ENCODE peak calls at places on chromosomes 12 and 14, in seven cellular contexts. One of them, this sample, is unnamed.

GRCh38 chr14:77508876-77509275 is 10.3 kb upstream of the ISM2 start:
- DNase-seq in A673: no peak
- DNase-seq in hepatocyte: no peak
- DNase-seq in esophagus squamous epithelium: no peak
- DNase-seq in heart left ventricle: no peak
- DNase-seq in lower lobe of right lung: no peak
- DNase-seq in mesendoderm: peak
- DNase-seq in this sample: no peak

GRCh38 chr12:19967486-19967885 is 400.9 kb upstream of the PDE3A start:
- DNase-seq in A673: peak
- DNase-seq in hepatocyte: peak
- DNase-seq in esophagus squamous epithelium: no peak
- DNase-seq in heart left ventricle: no peak
- DNase-seq in lower lobe of right lung: no peak
- DNase-seq in mesendoderm: peak
- DNase-seq in this sample: no peak

GRCh38 chr14:70811578-70811977 is 2.3 kb upstream of the MAP3K9 start:
- DNase-seq in A673: no peak
- DNase-seq in hepatocyte: no peak
- DNase-seq in esophagus squamous epithelium: no peak
- DNase-seq in heart left ventricle: no peak
- DNase-seq in lower lobe of right lung: no peak
- DNase-seq in mesendoderm: peak
- DNase-seq in this sample: no peak

GRCh38 chr12:56129210-56129691 is 1.2 kb downstream of the ESYT1 start:
- DNase-seq in A673: peak
- DNase-seq in hepatocyte: peak
- DNase-seq in esophagus squamous epithelium: no peak
- DNase-seq in heart left ventricle: peak
- DNase-seq in lower lobe of right lung: peak
- DNase-seq in mesendoderm: peak
- DNase-seq in this sample: peak

GRCh38 chr14:64971890-64972785 is at the start of gene RAB15:
- DNase-seq in A673: peak
- DNase-seq in hepatocyte: peak
- DNase-seq in esophagus squamous epithelium: no peak
- DNase-seq in heart left ventricle: peak
- DNase-seq in lower lobe of right lung: no peak
- DNase-seq in mesendoderm: no peak
- DNase-seq in this sample: peak

GRCh38 chr14:31998220-31998559 is 78.9 kb upstream of the ARHGAP5 start:
- DNase-seq in A673: no peak
- DNase-seq in hepatocyte: no peak
- DNase-seq in esophagus squamous epithelium: no peak
- DNase-seq in heart left ventricle: no peak
- DNase-seq in lower lobe of right lung: no peak
- DNase-seq in mesendoderm: no peak
- DNase-seq in this sample: no peak

GRCh38 chr14:51521764-51522163 is 129.9 kb upstream of the FRMD6 start:
- DNase-seq in A673: no peak
- DNase-seq in hepatocyte: no peak
- DNase-seq in esophagus squamous epithelium: no peak
- DNase-seq in heart left ventricle: no peak
- DNase-seq in lower lobe of right lung: no peak
- DNase-seq in mesendoderm: no peak
- DNase-seq in this sample: no peak

GRCh38 chr14:53537421-53538315 is 384.5 kb upstream of the DDHD1 start:
- DNase-seq in A673: no peak
- DNase-seq in hepatocyte: peak
- DNase-seq in esophagus squamous epithelium: no peak
- DNase-seq in heart left ventricle: no peak
- DNase-seq in lower lobe of right lung: no peak
- DNase-seq in mesendoderm: peak
- DNase-seq in this sample: no peak

GRCh38 chr14:68968051-68968450 is 11.1 kb downstream of the ACTN1 start:
- DNase-seq in A673: no peak
- DNase-seq in hepatocyte: no peak
- DNase-seq in esophagus squamous epithelium: no peak
- DNase-seq in heart left ventricle: no peak
- DNase-seq in lower lobe of right lung: no peak
- DNase-seq in mesendoderm: no peak
- DNase-seq in this sample: peak

GRCh38 chr12:83093426-83093825 is 406.7 kb downstream of the TMTC2 start:
- DNase-seq in A673: no peak
- DNase-seq in hepatocyte: no peak
- DNase-seq in esophagus squamous epithelium: no peak
- DNase-seq in heart left ventricle: no peak
- DNase-seq in lower lobe of right lung: no peak
- DNase-seq in mesendoderm: no peak
- DNase-seq in this sample: no peak

GRCh38 chr12:61029516-61029915 is 1230.7 kb upstream of the USP15 start:
- DNase-seq in A673: no peak
- DNase-seq in hepatocyte: no peak
- DNase-seq in esophagus squamous epithelium: no peak
- DNase-seq in heart left ventricle: no peak
- DNase-seq in lower lobe of right lung: no peak
- DNase-seq in mesendoderm: no peak
- DNase-seq in this sample: no peak

GRCh38 chr14:76975865-76976622 is 52.5 kb downstream of the IRF2BPL start:
- DNase-seq in A673: no peak
- DNase-seq in hepatocyte: no peak
- DNase-seq in esophagus squamous epithelium: no peak
- DNase-seq in heart left ventricle: no peak
- DNase-seq in lower lobe of right lung: peak
- DNase-seq in mesendoderm: no peak
- DNase-seq in this sample: no peak

GRCh38 chr12:16927259-16927658 is 321.3 kb upstream of the LMO3 start:
- DNase-seq in A673: no peak
- DNase-seq in hepatocyte: no peak
- DNase-seq in esophagus squamous epithelium: no peak
- DNase-seq in heart left ventricle: no peak
- DNase-seq in lower lobe of right lung: no peak
- DNase-seq in mesendoderm: no peak
- DNase-seq in this sample: no peak

GRCh38 chr14:104505085-104506074 is 74.2 kb upstream of the C14orf180 start:
- DNase-seq in A673: no peak
- DNase-seq in hepatocyte: no peak
- DNase-seq in esophagus squamous epithelium: no peak
- DNase-seq in heart left ventricle: no peak
- DNase-seq in lower lobe of right lung: no peak
- DNase-seq in mesendoderm: no peak
- DNase-seq in this sample: no peak

GRCh38 chr12:111401167-111401605 is 4.5 kb upstream of the SH2B3 start:
- DNase-seq in A673: peak
- DNase-seq in hepatocyte: no peak
- DNase-seq in esophagus squamous epithelium: no peak
- DNase-seq in heart left ventricle: no peak
- DNase-seq in lower lobe of right lung: no peak
- DNase-seq in mesendoderm: no peak
- DNase-seq in this sample: no peak

GRCh38 chr14:68952544-68953535 is 26.3 kb downstream of the ACTN1 start:
- DNase-seq in A673: peak
- DNase-seq in hepatocyte: peak
- DNase-seq in esophagus squamous epithelium: no peak
- DNase-seq in heart left ventricle: peak
- DNase-seq in lower lobe of right lung: no peak
- DNase-seq in mesendoderm: no peak
- DNase-seq in this sample: no peak

GRCh38 chr14:68941820-68942219 is 37.3 kb downstream of the ACTN1 start:
- DNase-seq in A673: peak
- DNase-seq in hepatocyte: peak
- DNase-seq in esophagus squamous epithelium: no peak
- DNase-seq in heart left ventricle: peak
- DNase-seq in lower lobe of right lung: no peak
- DNase-seq in mesendoderm: peak
- DNase-seq in this sample: no peak

GRCh38 chr12:46205293-46205692 is 63.5 kb downstream of the SLC38A1 start:
- DNase-seq in A673: no peak
- DNase-seq in hepatocyte: no peak
- DNase-seq in esophagus squamous epithelium: no peak
- DNase-seq in heart left ventricle: no peak
- DNase-seq in lower lobe of right lung: no peak
- DNase-seq in mesendoderm: no peak
- DNase-seq in this sample: no peak
- H3K27ac ChIP-seq in A673: no peak
- H3K27ac ChIP-seq in hepatocyte: no peak
- H3K27ac ChIP-seq in esophagus squamous epithelium: peak
- H3K27ac ChIP-seq in heart left ventricle: no peak
- H3K27ac ChIP-seq in lower lobe of right lung: no peak
- H3K27ac ChIP-seq in mesendoderm: no peak
- H3K27ac ChIP-seq in this sample: peak

GRCh38 chr14:24068711-24069410 is 2.5 kb upstream of the CPNE6 start:
- DNase-seq in A673: no peak
- DNase-seq in hepatocyte: no peak
- DNase-seq in esophagus squamous epithelium: no peak
- DNase-seq in heart left ventricle: no peak
- DNase-seq in lower lobe of right lung: peak
- DNase-seq in mesendoderm: no peak
- DNase-seq in this sample: no peak

GRCh38 chr14:24067133-24068082 is 4.0 kb upstream of the CPNE6 start:
- DNase-seq in A673: no peak
- DNase-seq in hepatocyte: peak
- DNase-seq in esophagus squamous epithelium: no peak
- DNase-seq in heart left ventricle: no peak
- DNase-seq in lower lobe of right lung: no peak
- DNase-seq in mesendoderm: no peak
- DNase-seq in this sample: no peak

GRCh38 chr14:24065408-24065807 is 6.0 kb upstream of the CPNE6 start:
- DNase-seq in A673: no peak
- DNase-seq in hepatocyte: no peak
- DNase-seq in esophagus squamous epithelium: no peak
- DNase-seq in heart left ventricle: no peak
- DNase-seq in lower lobe of right lung: no peak
- DNase-seq in mesendoderm: no peak
- DNase-seq in this sample: no peak

GRCh38 chr14:24064856-24065255 is 6.5 kb upstream of the CPNE6 start:
- DNase-seq in A673: no peak
- DNase-seq in hepatocyte: no peak
- DNase-seq in esophagus squamous epithelium: no peak
- DNase-seq in heart left ventricle: no peak
- DNase-seq in lower lobe of right lung: no peak
- DNase-seq in mesendoderm: no peak
- DNase-seq in this sample: no peak

GRCh38 chr14:24066490-24067132 is 4.8 kb upstream of the CPNE6 start:
- DNase-seq in A673: no peak
- DNase-seq in hepatocyte: no peak
- DNase-seq in esophagus squamous epithelium: no peak
- DNase-seq in heart left ventricle: no peak
- DNase-seq in lower lobe of right lung: no peak
- DNase-seq in mesendoderm: no peak
- DNase-seq in this sample: no peak
- H3K27ac ChIP-seq in A673: no peak
- H3K27ac ChIP-seq in hepatocyte: peak
- H3K27ac ChIP-seq in esophagus squamous epithelium: no peak
- H3K27ac ChIP-seq in heart left ventricle: no peak
- H3K27ac ChIP-seq in lower lobe of right lung: no peak
- H3K27ac ChIP-seq in mesendoderm: no peak
- H3K27ac ChIP-seq in this sample: no peak

DNA sequence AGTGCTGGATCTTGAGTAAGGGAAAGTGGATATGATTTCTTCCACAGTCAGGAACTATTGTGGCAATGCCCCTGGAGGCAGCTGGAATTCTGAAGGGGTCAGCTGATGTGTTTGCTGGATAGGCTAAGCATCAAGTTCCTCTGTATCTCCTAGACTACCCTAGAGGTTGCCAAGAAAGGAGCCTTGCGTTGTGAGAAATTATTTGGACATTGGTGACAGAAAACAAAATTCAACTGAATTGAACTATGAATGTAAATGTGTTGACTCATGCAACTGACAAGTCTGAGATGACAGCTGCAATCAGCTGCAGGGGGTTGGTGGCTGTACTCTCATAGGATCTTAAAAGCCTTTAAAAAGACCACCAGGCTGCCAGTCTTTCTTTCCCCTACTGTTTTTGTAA is 244.5 kb downstream of the ATXN7L3B start:
- DNase-seq in A673: peak
- DNase-seq in hepatocyte: no peak
- DNase-seq in esophagus squamous epithelium: no peak
- DNase-seq in heart left ventricle: no peak
- DNase-seq in lower lobe of right lung: no peak
- DNase-seq in mesendoderm: no peak
- DNase-seq in this sample: no peak
- H3K27ac ChIP-seq in A673: no peak
- H3K27ac ChIP-seq in hepatocyte: no peak
- H3K27ac ChIP-seq in esophagus squamous epithelium: no peak
- H3K27ac ChIP-seq in heart left ventricle: no peak
- H3K27ac ChIP-seq in lower lobe of right lung: no peak
- H3K27ac ChIP-seq in mesendoderm: no peak
- H3K27ac ChIP-seq in this sample: no peak

GRCh38 chr14:96095581-96096476 is 56.7 kb downstream of the C14orf132 start:
- DNase-seq in A673: peak
- DNase-seq in hepatocyte: peak
- DNase-seq in esophagus squamous epithelium: no peak
- DNase-seq in heart left ventricle: no peak
- DNase-seq in lower lobe of right lung: no peak
- DNase-seq in mesendoderm: no peak
- DNase-seq in this sample: no peak
- H3K27ac ChIP-seq in A673: no peak
- H3K27ac ChIP-seq in hepatocyte: peak
- H3K27ac ChIP-seq in esophagus squamous epithelium: peak
- H3K27ac ChIP-seq in heart left ventricle: no peak
- H3K27ac ChIP-seq in lower lobe of right lung: peak
- H3K27ac ChIP-seq in mesendoderm: no peak
- H3K27ac ChIP-seq in this sample: no peak

GRCh38 chr12:26648999-26649398 is 184.0 kb downstream of the ITPR2 start:
- DNase-seq in A673: no peak
- DNase-seq in hepatocyte: no peak
- DNase-seq in esophagus squamous epithelium: no peak
- DNase-seq in heart left ventricle: no peak
- DNase-seq in lower lobe of right lung: no peak
- DNase-seq in mesendoderm: no peak
- DNase-seq in this sample: no peak
- H3K27ac ChIP-seq in A673: no peak
- H3K27ac ChIP-seq in hepatocyte: no peak
- H3K27ac ChIP-seq in esophagus squamous epithelium: no peak
- H3K27ac ChIP-seq in heart left ventricle: no peak
- H3K27ac ChIP-seq in lower lobe of right lung: no peak
- H3K27ac ChIP-seq in mesendoderm: no peak
- H3K27ac ChIP-seq in this sample: no peak